ENCODE peak calls at places on chromosomes 13 and 19, in seven cellular contexts. O is brain microvascular endothelial cell, D is foreskin fibroblast, M is kidney tubule cell, G is adrenal gland, I is SHP77, Q is activated T-cell treated with anti-CD3 and anti-CD28 coated beads for 1 hour. S is an unnamed sample.

GRCh38 chr19:3851254-3852176 is 17.3 kb downstream of the ZFR2 start:
- DNase-seq in M (peak; percentile 71), G (no peak), Q (no peak), D (peak; percentile 6), I (no peak), O (no peak), S (no peak)

GRCh38 chr13:113567681-113568080 is 16.9 kb upstream of the TFDP1 start:
- DNase-seq in O (no peak), Q (no peak), D (no peak), I (no peak), M (no peak), G (peak; percentile 5), S (no peak)

GRCh38 chr13:52599037-52599852 is 43.0 kb upstream of the HNRNPA1L2 start:
- DNase-seq in M (no peak), O (peak; percentile 60), D (peak; percentile 48), G (no peak), I (peak; percentile 31), Q (no peak), S (peak; percentile 5)

GRCh38 chr19:10812902-10813404 is 23.1 kb downstream of the TMED1 start:
- DNase-seq in M (peak; percentile 77), I (peak; percentile 12), O (peak; percentile 93), G (peak; percentile 83), D (peak; percentile 98), Q (no peak), S (no peak)

GRCh38 chr19:2640563-2641331 is 61.7 kb downstream of the GNG7 start:
- DNase-seq in Q (no peak), M (no peak), D (no peak), O (no peak), G (no peak), I (no peak), S (no peak)

GRCh38 chr19:5117421-5117820 is 148.5 kb downstream of the KDM4B start:
- DNase-seq in O (no peak), Q (no peak), I (no peak), M (no peak), G (no peak), D (no peak), S (no peak)

GRCh38 chr13:39862891-39863290 is 207.4 kb downstream of the COG6 start:
- DNase-seq in O (no peak), D (no peak), I (no peak), G (no peak), M (no peak), Q (no peak), S (no peak)

GRCh38 chr13:19984430-19985218 is 26.1 kb downstream of the ZMYM2 start:
- DNase-seq in D (peak; percentile 19), I (no peak), Q (no peak), G (no peak), O (peak; percentile 37), M (peak; percentile 39), S (no peak)

GRCh38 chr13:109249780-109250528 is 536.4 kb downstream of the IRS2 start:
- DNase-seq in O (no peak), M (peak; percentile 85), G (no peak), Q (no peak), I (no peak), D (no peak), S (no peak)

GRCh38 chr13:54709546-54709945 is 1680.9 kb downstream of the OLFM4 start:
- DNase-seq in O (no peak), I (no peak), D (no peak), G (no peak), M (no peak), Q (no peak), S (no peak)

S was measured in NCI-H446 treated with DMSO at 0.1 percent for 48 hours.